ENCODE peak calls at places on chromosome 16, in six cellular contexts. One of them, this sample, is unnamed. For H3K4me1, the result is how much of the 10 kb centered on the place peaks cover.

GRCh38 chr16:52251495-52251894 is 295.4 kb downstream of the TOX3 start:
- DNase-seq in colonic mucosa: no peak
- DNase-seq in prostate gland: no peak
- DNase-seq in psoas muscle: no peak
- DNase-seq in heart left ventricle: no peak
- DNase-seq in neural progenitor cell: peak
- DNase-seq in this sample: no peak

GRCh38 chr16:83110221-83110768 is 483.5 kb downstream of the CDH13 start:
- DNase-seq in colonic mucosa: no peak
- DNase-seq in prostate gland: no peak
- DNase-seq in psoas muscle: no peak
- DNase-seq in heart left ventricle: no peak
- DNase-seq in neural progenitor cell: no peak
- DNase-seq in this sample: no peak

GRCh38 chr16:87684711-87685404 is 80.9 kb downstream of the KLHDC4 start:
- DNase-seq in colonic mucosa: no peak
- DNase-seq in prostate gland: no peak
- DNase-seq in psoas muscle: no peak
- DNase-seq in heart left ventricle: no peak
- DNase-seq in neural progenitor cell: no peak
- DNase-seq in this sample: no peak

GRCh38 chr16:67392301-67393059 is 818 bp downstream of the TPPP3 start:
- DNase-seq in colonic mucosa: no peak
- DNase-seq in prostate gland: no peak
- DNase-seq in psoas muscle: peak
- DNase-seq in heart left ventricle: no peak
- DNase-seq in neural progenitor cell: no peak
- DNase-seq in this sample: no peak

GRCh38 chr16:30899794-30900193 is 3.4 kb downstream of the CTF1 start:
- DNase-seq in colonic mucosa: no peak
- DNase-seq in prostate gland: no peak
- DNase-seq in psoas muscle: no peak
- DNase-seq in heart left ventricle: no peak
- DNase-seq in neural progenitor cell: no peak
- DNase-seq in this sample: no peak

GRCh38 chr16:81707411-81708321 is 71.4 kb upstream of the PLCG2 start:
- DNase-seq in colonic mucosa: peak
- DNase-seq in prostate gland: no peak
- DNase-seq in psoas muscle: no peak
- DNase-seq in heart left ventricle: no peak
- DNase-seq in neural progenitor cell: no peak
- DNase-seq in this sample: peak

GRCh38 chr16:86452451-86452850 is 57.9 kb upstream of the FOXF1 start:
- DNase-seq in colonic mucosa: no peak
- DNase-seq in prostate gland: no peak
- DNase-seq in psoas muscle: no peak
- DNase-seq in heart left ventricle: no peak
- DNase-seq in neural progenitor cell: no peak
- DNase-seq in this sample: no peak

GRCh38 chr16:9845661-9846361 is 336.4 kb downstream of the GRIN2A start:
- DNase-seq in colonic mucosa: no peak
- DNase-seq in prostate gland: no peak
- DNase-seq in psoas muscle: no peak
- DNase-seq in heart left ventricle: no peak
- DNase-seq in neural progenitor cell: no peak
- DNase-seq in this sample: no peak

GRCh38 chr16:4862639-4863038 is 15.4 kb downstream of the UBN1 start:
- DNase-seq in colonic mucosa: no peak
- DNase-seq in prostate gland: no peak
- DNase-seq in psoas muscle: no peak
- DNase-seq in heart left ventricle: no peak
- DNase-seq in neural progenitor cell: no peak
- DNase-seq in this sample: no peak

GRCh38 chr16:80285089-80285488 is 255.7 kb upstream of the DYNLRB2 start:
- DNase-seq in colonic mucosa: no peak
- DNase-seq in prostate gland: no peak
- DNase-seq in psoas muscle: no peak
- DNase-seq in heart left ventricle: no peak
- DNase-seq in neural progenitor cell: no peak
- DNase-seq in this sample: no peak

GRCh38 chr16:71426069-71426879 is 15.6 kb downstream of the TLE7 start:
- DNase-seq in colonic mucosa: peak
- DNase-seq in prostate gland: peak
- DNase-seq in psoas muscle: no peak
- DNase-seq in heart left ventricle: no peak
- DNase-seq in neural progenitor cell: peak
- DNase-seq in this sample: no peak

GRCh38 chr16:57969451-57970123 is 1.3 kb downstream of the CNGB1 start:
- DNase-seq in colonic mucosa: no peak
- DNase-seq in prostate gland: no peak
- DNase-seq in psoas muscle: peak
- DNase-seq in heart left ventricle: no peak
- DNase-seq in neural progenitor cell: no peak
- DNase-seq in this sample: no peak

GRCh38 chr16:69563605-69564580 is 1.9 kb upstream of the NFAT5 start:
- DNase-seq in colonic mucosa: peak
- DNase-seq in prostate gland: no peak
- DNase-seq in psoas muscle: no peak
- DNase-seq in heart left ventricle: no peak
- DNase-seq in neural progenitor cell: peak
- DNase-seq in this sample: no peak

GRCh38 chr16:83851473-83851872 is 43.7 kb downstream of the HSBP1 start:
- DNase-seq in colonic mucosa: no peak
- DNase-seq in prostate gland: no peak
- DNase-seq in psoas muscle: no peak
- DNase-seq in heart left ventricle: no peak
- DNase-seq in neural progenitor cell: no peak
- DNase-seq in this sample: no peak

GRCh38 chr16:18800674-18801196 is 614 bp downstream of the ARL6IP1 start:
- DNase-seq in colonic mucosa: peak
- DNase-seq in prostate gland: no peak
- DNase-seq in psoas muscle: no peak
- DNase-seq in heart left ventricle: no peak
- DNase-seq in neural progenitor cell: peak
- DNase-seq in this sample: no peak

GRCh38 chr16:1378804-1379053 is 27.0 kb downstream of the GNPTG start:
- DNase-seq in colonic mucosa: no peak
- DNase-seq in prostate gland: no peak
- DNase-seq in psoas muscle: no peak
- DNase-seq in heart left ventricle: no peak
- DNase-seq in neural progenitor cell: no peak
- DNase-seq in this sample: no peak
- H3K4me3 ChIP-seq in colonic mucosa: peak
- H3K4me3 ChIP-seq in prostate gland: peak
- H3K4me3 ChIP-seq in psoas muscle: peak
- H3K4me3 ChIP-seq in heart left ventricle: peak
- H3K4me3 ChIP-seq in neural progenitor cell: peak
- H3K4me3 ChIP-seq in this sample: peak

GRCh38 chr16:27242868-27243590 is 25.5 kb downstream of the NSMCE1 start:
- DNase-seq in colonic mucosa: no peak
- DNase-seq in prostate gland: no peak
- DNase-seq in psoas muscle: peak
- DNase-seq in heart left ventricle: no peak
- DNase-seq in neural progenitor cell: peak
- DNase-seq in this sample: no peak
- H3K4me1 ChIP-seq in colonic mucosa: under half
- H3K4me1 ChIP-seq in prostate gland: under half
- H3K4me1 ChIP-seq in psoas muscle: under half
- H3K4me1 ChIP-seq in heart left ventricle: half or more
- H3K4me1 ChIP-seq in neural progenitor cell: under half
- H3K4me1 ChIP-seq in this sample: half or more

GRCh38 chr16:3170440-3171180 is 17.4 kb upstream of the OR1F1 start:
- DNase-seq in colonic mucosa: no peak
- DNase-seq in prostate gland: no peak
- DNase-seq in psoas muscle: no peak
- DNase-seq in heart left ventricle: no peak
- DNase-seq in neural progenitor cell: peak
- DNase-seq in this sample: no peak
- H3K4me3 ChIP-seq in colonic mucosa: peak
- H3K4me3 ChIP-seq in prostate gland: no peak
- H3K4me3 ChIP-seq in psoas muscle: peak
- H3K4me3 ChIP-seq in heart left ventricle: peak
- H3K4me3 ChIP-seq in neural progenitor cell: peak
- H3K4me3 ChIP-seq in this sample: peak

GRCh38 chr16:84925092-84925772 is 86.1 kb downstream of the ZDHHC7 start:
- DNase-seq in colonic mucosa: peak
- DNase-seq in prostate gland: peak
- DNase-seq in psoas muscle: peak
- DNase-seq in heart left ventricle: peak
- DNase-seq in neural progenitor cell: peak
- DNase-seq in this sample: peak
- H3K4me1 ChIP-seq in colonic mucosa: under half
- H3K4me1 ChIP-seq in prostate gland: under half
- H3K4me1 ChIP-seq in psoas muscle: under half
- H3K4me1 ChIP-seq in heart left ventricle: half or more
- H3K4me1 ChIP-seq in neural progenitor cell: under half
- H3K4me1 ChIP-seq in this sample: half or more

DNA sequence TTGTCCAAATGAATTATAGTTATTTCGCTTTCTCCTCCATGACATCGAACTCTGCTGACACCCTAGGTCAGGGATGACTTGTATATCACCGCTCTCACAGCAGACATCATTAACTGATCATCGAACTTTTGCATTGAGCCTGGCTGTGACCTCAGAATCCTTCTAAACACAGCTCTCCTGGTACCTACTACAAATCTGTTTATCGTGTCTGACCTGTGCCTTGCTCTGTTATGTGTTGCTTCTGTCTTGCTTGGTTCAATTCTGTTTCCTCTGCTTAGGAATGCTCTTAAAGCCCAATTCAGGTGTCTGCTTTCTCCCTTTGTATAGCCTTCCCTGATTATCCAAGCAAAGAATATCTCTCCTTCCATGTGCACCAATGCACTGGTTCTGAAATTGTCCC is 78.3 kb downstream of the CYLD start:
- DNase-seq in colonic mucosa: no peak
- DNase-seq in prostate gland: no peak
- DNase-seq in psoas muscle: no peak
- DNase-seq in heart left ventricle: no peak
- DNase-seq in neural progenitor cell: no peak
- DNase-seq in this sample: no peak
- H3K4me3 ChIP-seq in colonic mucosa: no peak
- H3K4me3 ChIP-seq in prostate gland: no peak
- H3K4me3 ChIP-seq in psoas muscle: no peak
- H3K4me3 ChIP-seq in heart left ventricle: no peak
- H3K4me3 ChIP-seq in neural progenitor cell: no peak
- H3K4me3 ChIP-seq in this sample: no peak

GRCh38 chr16:72850021-72850420 is 197.9 kb downstream of the ZFHX3 start:
- DNase-seq in colonic mucosa: no peak
- DNase-seq in prostate gland: no peak
- DNase-seq in psoas muscle: no peak
- DNase-seq in heart left ventricle: no peak
- DNase-seq in neural progenitor cell: no peak
- DNase-seq in this sample: no peak

GRCh38 chr16:72848045-72848410 is 199.9 kb downstream of the ZFHX3 start:
- DNase-seq in colonic mucosa: no peak
- DNase-seq in prostate gland: no peak
- DNase-seq in psoas muscle: no peak
- DNase-seq in heart left ventricle: no peak
- DNase-seq in neural progenitor cell: no peak
- DNase-seq in this sample: no peak

GRCh38 chr16:72847187-72848044 is 200.5 kb downstream of the ZFHX3 start:
- DNase-seq in colonic mucosa: no peak
- DNase-seq in prostate gland: no peak
- DNase-seq in psoas muscle: no peak
- DNase-seq in heart left ventricle: no peak
- DNase-seq in neural progenitor cell: peak
- DNase-seq in this sample: no peak

GRCh38 chr16:72850863-72851262 is 197.1 kb downstream of the ZFHX3 start:
- DNase-seq in colonic mucosa: no peak
- DNase-seq in prostate gland: no peak
- DNase-seq in psoas muscle: no peak
- DNase-seq in heart left ventricle: peak
- DNase-seq in neural progenitor cell: no peak
- DNase-seq in this sample: no peak

GRCh38 chr16:72848759-72849664 is 198.9 kb downstream of the ZFHX3 start:
- DNase-seq in colonic mucosa: peak
- DNase-seq in prostate gland: peak
- DNase-seq in psoas muscle: peak
- DNase-seq in heart left ventricle: peak
- DNase-seq in neural progenitor cell: peak
- DNase-seq in this sample: peak
- H3K4me1 ChIP-seq in colonic mucosa: under half
- H3K4me1 ChIP-seq in prostate gland: under half
- H3K4me1 ChIP-seq in psoas muscle: half or more
- H3K4me1 ChIP-seq in heart left ventricle: half or more
- H3K4me1 ChIP-seq in neural progenitor cell: under half
- H3K4me1 ChIP-seq in this sample: half or more

GRCh38 chr16:54191592-54191991 is 95.0 kb downstream of the IRX3 start:
- DNase-seq in colonic mucosa: no peak
- DNase-seq in prostate gland: no peak
- DNase-seq in psoas muscle: no peak
- DNase-seq in heart left ventricle: no peak
- DNase-seq in neural progenitor cell: no peak
- DNase-seq in this sample: no peak

GRCh38 chr16:54191163-54191562 is 95.4 kb downstream of the IRX3 start:
- DNase-seq in colonic mucosa: no peak
- DNase-seq in prostate gland: no peak
- DNase-seq in psoas muscle: no peak
- DNase-seq in heart left ventricle: no peak
- DNase-seq in neural progenitor cell: no peak
- DNase-seq in this sample: no peak

GRCh38 chr16:54193013-54193655 is 93.5 kb downstream of the IRX3 start:
- DNase-seq in colonic mucosa: no peak
- DNase-seq in prostate gland: no peak
- DNase-seq in psoas muscle: no peak
- DNase-seq in heart left ventricle: no peak
- DNase-seq in neural progenitor cell: no peak
- DNase-seq in this sample: no peak

GRCh38 chr16:54193656-54194007 is 93.0 kb downstream of the IRX3 start:
- DNase-seq in colonic mucosa: peak
- DNase-seq in prostate gland: peak
- DNase-seq in psoas muscle: peak
- DNase-seq in heart left ventricle: peak
- DNase-seq in neural progenitor cell: peak
- DNase-seq in this sample: peak

GRCh38 chr16:54194008-54194731 is 92.4 kb downstream of the IRX3 start:
- DNase-seq in colonic mucosa: peak
- DNase-seq in prostate gland: peak
- DNase-seq in psoas muscle: peak
- DNase-seq in heart left ventricle: peak
- DNase-seq in neural progenitor cell: peak
- DNase-seq in this sample: peak
- H3K4me3 ChIP-seq in colonic mucosa: peak
- H3K4me3 ChIP-seq in prostate gland: peak
- H3K4me3 ChIP-seq in psoas muscle: peak
- H3K4me3 ChIP-seq in heart left ventricle: peak
- H3K4me3 ChIP-seq in neural progenitor cell: peak
- H3K4me3 ChIP-seq in this sample: peak

This sample was measured in left ventricle myocardium inferior.